ENCODE peak calls at places on chromosomes 16 and 17, in five cellular contexts. One of them, this sample, is unnamed. For H3K36me3, the result is how much of the 10 kb centered on the place peaks cover.

GRCh38 chr16:8370374-8371015 is 219.8 kb downstream of the TMEM114 start:
- DNase-seq in tibial nerve: no peak
- DNase-seq in neural progenitor cell: no peak
- DNase-seq in stomach: no peak
- DNase-seq in body of pancreas: peak
- DNase-seq in this sample: no peak

GRCh38 chr16:62764572-62764971 is 728.3 kb upstream of the CDH8 start:
- DNase-seq in tibial nerve: no peak
- DNase-seq in neural progenitor cell: no peak
- DNase-seq in stomach: no peak
- DNase-seq in body of pancreas: no peak
- DNase-seq in this sample: no peak

GRCh38 chr17:63246344-63246743 is 199.8 kb downstream of the CYB561 start:
- DNase-seq in tibial nerve: no peak
- DNase-seq in neural progenitor cell: no peak
- DNase-seq in stomach: no peak
- DNase-seq in body of pancreas: no peak
- DNase-seq in this sample: no peak

GRCh38 chr16:49952386-49952785 is 72.6 kb upstream of the CNEP1R1 start:
- DNase-seq in tibial nerve: no peak
- DNase-seq in neural progenitor cell: no peak
- DNase-seq in stomach: no peak
- DNase-seq in body of pancreas: no peak
- DNase-seq in this sample: no peak

GRCh38 chr17:29243792-29244191 is 2.9 kb upstream of the CRYBA1 start:
- DNase-seq in tibial nerve: no peak
- DNase-seq in neural progenitor cell: peak
- DNase-seq in stomach: no peak
- DNase-seq in body of pancreas: no peak
- DNase-seq in this sample: no peak

GRCh38 chr16:55640714-55641327 is 15.0 kb upstream of the SLC6A2 start:
- DNase-seq in tibial nerve: no peak
- DNase-seq in neural progenitor cell: no peak
- DNase-seq in stomach: no peak
- DNase-seq in body of pancreas: no peak
- DNase-seq in this sample: no peak

GRCh38 chr16:75965504-75966374 is 239.4 kb upstream of the CPHXL start:
- DNase-seq in tibial nerve: no peak
- DNase-seq in neural progenitor cell: no peak
- DNase-seq in stomach: no peak
- DNase-seq in body of pancreas: no peak
- DNase-seq in this sample: no peak

GRCh38 chr16:50548659-50549560 is 714 bp downstream of the NKD1 start:
- DNase-seq in tibial nerve: no peak
- DNase-seq in neural progenitor cell: peak
- DNase-seq in stomach: peak
- DNase-seq in body of pancreas: peak
- DNase-seq in this sample: no peak

GRCh38 chr16:6940968-6941367 is 391.7 kb upstream of the RBFOX1 start:
- DNase-seq in tibial nerve: no peak
- DNase-seq in neural progenitor cell: no peak
- DNase-seq in stomach: no peak
- DNase-seq in body of pancreas: no peak
- DNase-seq in this sample: no peak

GRCh38 chr16:87689956-87690465 is 75.8 kb downstream of the KLHDC4 start:
- DNase-seq in tibial nerve: no peak
- DNase-seq in neural progenitor cell: no peak
- DNase-seq in stomach: no peak
- DNase-seq in body of pancreas: no peak
- DNase-seq in this sample: no peak

GRCh38 chr16:70635356-70636016 is 10.9 kb upstream of the IL34 start:
- DNase-seq in tibial nerve: peak
- DNase-seq in neural progenitor cell: peak
- DNase-seq in stomach: no peak
- DNase-seq in body of pancreas: no peak
- DNase-seq in this sample: no peak

GRCh38 chr16:17416461-17417221 is 54.1 kb downstream of the XYLT1 start:
- DNase-seq in tibial nerve: peak
- DNase-seq in neural progenitor cell: no peak
- DNase-seq in stomach: no peak
- DNase-seq in body of pancreas: peak
- DNase-seq in this sample: no peak

GRCh38 chr17:70091681-70092080 is 16.7 kb downstream of the KCNJ16 start:
- DNase-seq in tibial nerve: no peak
- DNase-seq in neural progenitor cell: no peak
- DNase-seq in stomach: no peak
- DNase-seq in body of pancreas: no peak
- DNase-seq in this sample: no peak
- H3K4me3 ChIP-seq in tibial nerve: no peak
- H3K4me3 ChIP-seq in neural progenitor cell: no peak
- H3K4me3 ChIP-seq in stomach: no peak
- H3K4me3 ChIP-seq in body of pancreas: no peak
- H3K4me3 ChIP-seq in this sample: no peak

GRCh38 chr16:31877876-31878642 is 4.5 kb downstream of the ZNF267 start:
- DNase-seq in tibial nerve: no peak
- DNase-seq in neural progenitor cell: no peak
- DNase-seq in stomach: no peak
- DNase-seq in body of pancreas: no peak
- DNase-seq in this sample: no peak

GRCh38 chr16:31879937-31880321 is 6.3 kb downstream of the ZNF267 start:
- DNase-seq in tibial nerve: no peak
- DNase-seq in neural progenitor cell: no peak
- DNase-seq in stomach: no peak
- DNase-seq in body of pancreas: no peak
- DNase-seq in this sample: no peak

GRCh38 chr16:31874354-31875111 is 926 bp downstream of the ZNF267 start:
- DNase-seq in tibial nerve: no peak
- DNase-seq in neural progenitor cell: peak
- DNase-seq in stomach: no peak
- DNase-seq in body of pancreas: peak
- DNase-seq in this sample: no peak

GRCh38 chr16:31875112-31875803 is 1.7 kb downstream of the ZNF267 start:
- DNase-seq in tibial nerve: no peak
- DNase-seq in neural progenitor cell: no peak
- DNase-seq in stomach: no peak
- DNase-seq in body of pancreas: no peak
- DNase-seq in this sample: no peak

GRCh38 chr16:31876955-31877828 is 3.6 kb downstream of the ZNF267 start:
- DNase-seq in tibial nerve: no peak
- DNase-seq in neural progenitor cell: no peak
- DNase-seq in stomach: no peak
- DNase-seq in body of pancreas: no peak
- DNase-seq in this sample: no peak
- H3K36me3 ChIP-seq in tibial nerve: under half
- H3K36me3 ChIP-seq in neural progenitor cell: under half
- H3K36me3 ChIP-seq in stomach: under half
- H3K36me3 ChIP-seq in body of pancreas: under half
- H3K36me3 ChIP-seq in this sample: under half

DNA sequence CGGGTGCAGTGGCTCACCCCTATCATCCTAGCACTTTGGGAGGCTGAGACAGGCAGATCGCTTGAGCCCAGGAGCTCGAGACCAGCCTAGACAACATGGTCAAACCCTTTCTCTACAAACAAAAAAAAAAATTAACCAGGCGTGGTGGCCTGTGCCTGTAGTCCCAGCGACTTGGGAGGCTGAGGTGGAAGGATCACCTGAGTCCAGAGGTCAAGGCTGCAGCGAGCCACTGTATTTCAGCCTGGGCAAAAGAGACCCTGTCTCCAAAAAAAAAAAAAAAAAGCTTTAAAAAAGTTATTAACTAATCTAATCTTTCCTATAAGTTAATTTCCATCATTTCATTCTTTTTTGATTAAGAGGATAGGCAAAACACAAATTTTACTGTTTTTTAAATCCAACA is 2.5 kb downstream of the NCOR1 start:
- DNase-seq in tibial nerve: no peak
- DNase-seq in neural progenitor cell: no peak
- DNase-seq in stomach: no peak
- DNase-seq in body of pancreas: no peak
- DNase-seq in this sample: no peak
- H3K4me3 ChIP-seq in tibial nerve: no peak
- H3K4me3 ChIP-seq in neural progenitor cell: no peak
- H3K4me3 ChIP-seq in stomach: peak
- H3K4me3 ChIP-seq in body of pancreas: no peak
- H3K4me3 ChIP-seq in this sample: peak

GRCh38 chr16:1315081-1316032 is 5.9 kb downstream of the UBE2I start:
- DNase-seq in tibial nerve: no peak
- DNase-seq in neural progenitor cell: no peak
- DNase-seq in stomach: no peak
- DNase-seq in body of pancreas: no peak
- DNase-seq in this sample: no peak

GRCh38 chr16:1316033-1316405 is 6.6 kb downstream of the UBE2I start:
- DNase-seq in tibial nerve: no peak
- DNase-seq in neural progenitor cell: no peak
- DNase-seq in stomach: no peak
- DNase-seq in body of pancreas: no peak
- DNase-seq in this sample: no peak

GRCh38 chr16:1313721-1314120 is 4.3 kb downstream of the UBE2I start:
- DNase-seq in tibial nerve: no peak
- DNase-seq in neural progenitor cell: no peak
- DNase-seq in stomach: no peak
- DNase-seq in body of pancreas: no peak
- DNase-seq in this sample: no peak

GRCh38 chr16:1312903-1313302 is 3.5 kb downstream of the UBE2I start:
- DNase-seq in tibial nerve: no peak
- DNase-seq in neural progenitor cell: no peak
- DNase-seq in stomach: no peak
- DNase-seq in body of pancreas: no peak
- DNase-seq in this sample: no peak

GRCh38 chr16:1314399-1315068 is 5.1 kb downstream of the UBE2I start:
- DNase-seq in tibial nerve: no peak
- DNase-seq in neural progenitor cell: no peak
- DNase-seq in stomach: no peak
- DNase-seq in body of pancreas: no peak
- DNase-seq in this sample: no peak
- H3K36me3 ChIP-seq in tibial nerve: under half
- H3K36me3 ChIP-seq in neural progenitor cell: under half
- H3K36me3 ChIP-seq in stomach: half or more
- H3K36me3 ChIP-seq in body of pancreas: under half
- H3K36me3 ChIP-seq in this sample: half or more